ENCODE peak calls at places on chromosomes 5 and 9, in seven cellular contexts. X is RPMI8226, U is kidney epithelial cell, B is RWPE1, E is DMS 273 treated with DMSO at 0.1 percent for 48 hours, G is non-pigmented ciliary epithelial cell, P is nucleus accumbens. Z is an unnamed sample.

GRCh38 chr9:26643826-26644225 is 248.8 kb downstream of the CAAP1 start:
- DNase-seq in U (no peak), E (no peak), X (no peak), B (no peak), G (no peak), P (no peak), Z (no peak)

GRCh38 chr5:121189569-121190305 is 661.9 kb upstream of the FTMT start:
- DNase-seq in X (no peak), B (no peak), U (peak; percentile 21), P (peak; percentile 52), G (peak; percentile 31), E (no peak), Z (no peak)

GRCh38 chr5:429453-430188 is 13.4 kb upstream of the EXOC3 start:
- DNase-seq in B (peak; percentile 64), U (no peak), P (peak; percentile 9), E (no peak), X (no peak), G (no peak), Z (peak; percentile 73)

GRCh38 chr9:694499-695154 is 146.9 kb upstream of the DMRT1 start:
- DNase-seq in E (no peak), U (peak; percentile 79), B (peak; percentile 68), X (no peak), G (peak; percentile 82), P (peak; percentile 80), Z (peak; percentile 66)

GRCh38 chr5:97714426-97714825 is 531.4 kb upstream of the RIOK2 start:
- DNase-seq in G (no peak), B (no peak), E (no peak), U (no peak), X (no peak), P (no peak), Z (no peak)

GRCh38 chr5:33363537-33363936 is 77.2 kb upstream of the TARS1 start:
- DNase-seq in U (no peak), G (no peak), E (no peak), B (no peak), X (no peak), P (no peak), Z (no peak)

GRCh38 chr9:93598647-93599241 is 22.4 kb downstream of the PHF2 start:
- DNase-seq in X (no peak), U (no peak), E (no peak), G (no peak), P (no peak), B (peak; percentile 34), Z (no peak)

GRCh38 chr5:136066705-136067271 is 38.0 kb downstream of the TGFBI start:
- DNase-seq in X (no peak), G (no peak), P (no peak), U (no peak), E (no peak), B (no peak), Z (no peak)

GRCh38 chr5:126619781-126620180 is 19.0 kb downstream of the PHAX start:
- DNase-seq in P (no peak), G (no peak), X (no peak), E (no peak), B (peak; percentile 38), U (no peak), Z (no peak)

GRCh38 chr9:116958886-116959285 is 271.8 kb downstream of the TRIM32 start:
- DNase-seq in E (no peak), B (no peak), P (no peak), U (no peak), X (no peak), G (no peak), Z (no peak)

GRCh38 chr5:115842089-115842881 is 550 bp downstream of the AP3S1 start:
- DNase-seq in G (no peak), U (no peak), P (peak; percentile 41), E (peak; percentile 58), B (peak; percentile 41), X (peak; percentile 78), Z (no peak)

GRCh38 chr5:178548751-178549150 is 41.4 kb downstream of the COL23A1 start:
- DNase-seq in P (no peak), X (no peak), G (no peak), B (no peak), U (peak; percentile 21), E (no peak), Z (no peak)

GRCh38 chr5:141646026-141646425 is 5.2 kb downstream of the FCHSD1 start:
- DNase-seq in P (peak; percentile 63), G (no peak), U (no peak), B (peak; percentile 54), X (no peak), E (no peak), Z (no peak)

GRCh38 chr5:157770665-157771064 is 27.2 kb downstream of the LSM11 start:
- DNase-seq in X (no peak), P (no peak), E (no peak), B (no peak), U (no peak), G (no peak), Z (no peak)

GRCh38 chr5:38008198-38008597 is 168.4 kb upstream of the GDNF start:
- DNase-seq in B (no peak), E (peak; percentile 46), G (no peak), X (peak; percentile 12), P (no peak), U (no peak), Z (no peak)

GRCh38 chr5:107554776-107555424 is 115.8 kb downstream of the EFNA5 start:
- DNase-seq in B (no peak), U (no peak), P (no peak), X (peak; percentile 30), G (no peak), E (peak; percentile 71), Z (no peak)

GRCh38 chr9:21465859-21466518 is 16.1 kb downstream of the IFNE start:
- DNase-seq in X (peak; percentile 68), G (peak; percentile 37), E (no peak), B (peak; percentile 13), U (no peak), P (no peak), Z (no peak)

GRCh38 chr5:80565330-80565729 is 4.8 kb downstream of the ANKRD34B start:
- DNase-seq in U (peak; percentile 45), B (no peak), X (no peak), G (no peak), P (no peak), E (no peak), Z (no peak)